ENCODE peak calls at places on chromosomes 7 and 10, in six cellular contexts. One of them, this sample, is unnamed.
A peak's percentile ranks its signal among the peaks of the same experiment; 100 is the strongest.

GRCh38 chr10:71029411-71029881 is 141.1 kb upstream of the PCBD1 start:
- DNase-seq in cardiac fibroblast: no peak
- DNase-seq in heart right ventricle: peak; percentile 31
- DNase-seq in fibroblast of lung: no peak
- DNase-seq in A549: no peak
- DNase-seq in CD8-positive, alpha-beta T cell: no peak
- DNase-seq in this sample: no peak

GRCh38 chr10:101773923-101774588 is 1.9 kb downstream of the FGF8 start:
- DNase-seq in heart right ventricle: no peak
- DNase-seq in CD8-positive, alpha-beta T cell: no peak
- DNase-seq in cardiac fibroblast: no peak
- DNase-seq in fibroblast of lung: no peak
- DNase-seq in A549: no peak
- DNase-seq in this sample: peak; percentile 60

GRCh38 chr10:47357911-47358310 is 9.7 kb downstream of the RBP3 start:
- DNase-seq in A549: no peak
- DNase-seq in cardiac fibroblast: no peak
- DNase-seq in heart right ventricle: no peak
- DNase-seq in CD8-positive, alpha-beta T cell: no peak
- DNase-seq in fibroblast of lung: no peak
- DNase-seq in this sample: no peak

GRCh38 chr7:142908921-142909870 is 23.7 kb upstream of the TRPV6 start:
- DNase-seq in cardiac fibroblast: no peak
- DNase-seq in CD8-positive, alpha-beta T cell: no peak
- DNase-seq in fibroblast of lung: no peak
- DNase-seq in heart right ventricle: no peak
- DNase-seq in A549: peak; percentile 70
- DNase-seq in this sample: peak; percentile 59

GRCh38 chr10:5297466-5297865 is 67.3 kb upstream of the UCN3 start:
- DNase-seq in A549: no peak
- DNase-seq in fibroblast of lung: peak; percentile 47
- DNase-seq in cardiac fibroblast: peak; percentile 80
- DNase-seq in heart right ventricle: no peak
- DNase-seq in CD8-positive, alpha-beta T cell: no peak
- DNase-seq in this sample: no peak

GRCh38 chr10:71396084-71396713 is 521 bp upstream of the CDH23 start:
- DNase-seq in heart right ventricle: peak; percentile 66
- DNase-seq in A549: peak; percentile 75
- DNase-seq in CD8-positive, alpha-beta T cell: no peak
- DNase-seq in cardiac fibroblast: peak; percentile 19
- DNase-seq in fibroblast of lung: peak; percentile 6
- DNase-seq in this sample: peak; percentile 90

GRCh38 chr7:37410305-37411209 is 38.1 kb downstream of the ELMO1 start:
- DNase-seq in CD8-positive, alpha-beta T cell: no peak
- DNase-seq in heart right ventricle: no peak
- DNase-seq in fibroblast of lung: no peak
- DNase-seq in cardiac fibroblast: no peak
- DNase-seq in A549: no peak
- DNase-seq in this sample: no peak

GRCh38 chr7:151632750-151633515 is 113.2 kb upstream of the RHEB start:
- DNase-seq in heart right ventricle: peak; percentile 61
- DNase-seq in fibroblast of lung: peak; percentile 35
- DNase-seq in cardiac fibroblast: peak; percentile 62
- DNase-seq in A549: no peak
- DNase-seq in CD8-positive, alpha-beta T cell: peak; percentile 27
- DNase-seq in this sample: peak; percentile 81

GRCh38 chr10:132742167-132742836 is 43.6 kb downstream of the NKX6-2 start:
- DNase-seq in CD8-positive, alpha-beta T cell: no peak
- DNase-seq in heart right ventricle: no peak
- DNase-seq in fibroblast of lung: no peak
- DNase-seq in cardiac fibroblast: no peak
- DNase-seq in A549: no peak
- DNase-seq in this sample: no peak

GRCh38 chr10:13518076-13518692 is 10.6 kb downstream of the BEND7 start:
- DNase-seq in A549: no peak
- DNase-seq in cardiac fibroblast: peak; percentile 37
- DNase-seq in fibroblast of lung: peak; percentile 27
- DNase-seq in heart right ventricle: no peak
- DNase-seq in CD8-positive, alpha-beta T cell: no peak
- DNase-seq in this sample: peak; percentile 84

GRCh38 chr7:157951300-157952049 is 614.7 kb downstream of the DNAJB6 start:
- DNase-seq in A549: no peak
- DNase-seq in cardiac fibroblast: no peak
- DNase-seq in heart right ventricle: no peak
- DNase-seq in CD8-positive, alpha-beta T cell: no peak
- DNase-seq in fibroblast of lung: no peak
- DNase-seq in this sample: peak; percentile 17

GRCh38 chr7:117381357-117381756 is 45.9 kb downstream of the ASZ1 start:
- DNase-seq in cardiac fibroblast: no peak
- DNase-seq in fibroblast of lung: no peak
- DNase-seq in heart right ventricle: no peak
- DNase-seq in A549: no peak
- DNase-seq in CD8-positive, alpha-beta T cell: no peak
- DNase-seq in this sample: no peak

GRCh38 chr7:117372073-117372472 is 49.2 kb upstream of the WNT2 start:
- DNase-seq in CD8-positive, alpha-beta T cell: no peak
- DNase-seq in fibroblast of lung: no peak
- DNase-seq in A549: no peak
- DNase-seq in heart right ventricle: no peak
- DNase-seq in cardiac fibroblast: no peak
- DNase-seq in this sample: no peak

DNA sequence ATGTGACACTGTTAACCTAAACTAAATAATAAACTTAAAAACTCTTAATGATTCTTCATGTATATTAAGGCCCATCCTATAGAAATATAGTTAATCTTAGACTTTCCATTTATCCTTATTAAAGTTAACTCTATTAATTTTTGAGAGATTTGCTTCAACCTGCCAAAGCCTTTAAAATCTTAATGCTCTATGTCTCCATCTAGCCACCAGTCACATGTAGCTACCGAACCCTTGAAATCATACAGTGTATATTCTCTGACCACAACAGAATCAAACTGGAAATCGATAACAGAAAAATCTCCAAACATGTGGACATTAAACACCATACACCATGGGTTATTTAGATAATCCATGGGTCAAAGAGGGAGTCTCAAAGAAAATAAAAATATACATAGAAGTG is 51.9 kb downstream of the ASZ1 start:
- DNase-seq in CD8-positive, alpha-beta T cell: no peak
- DNase-seq in fibroblast of lung: peak; percentile 23
- DNase-seq in heart right ventricle: no peak
- DNase-seq in A549: no peak
- DNase-seq in cardiac fibroblast: peak; percentile 8
- DNase-seq in this sample: no peak
- H3K4me3 ChIP-seq in CD8-positive, alpha-beta T cell: no peak overlapping the region
- H3K4me3 ChIP-seq in fibroblast of lung: no peak overlapping the region
- H3K4me3 ChIP-seq in heart right ventricle: no peak overlapping the region
- H3K4me3 ChIP-seq in A549: no peak overlapping the region
- H3K4me3 ChIP-seq in cardiac fibroblast: no peak overlapping the region
- H3K4me3 ChIP-seq in this sample: no peak overlapping the region

GRCh38 chr7:266851-267840 is 22.8 kb upstream of the FOXL3 start:
- DNase-seq in fibroblast of lung: no peak
- DNase-seq in cardiac fibroblast: no peak
- DNase-seq in heart right ventricle: no peak
- DNase-seq in A549: no peak
- DNase-seq in CD8-positive, alpha-beta T cell: no peak
- DNase-seq in this sample: peak; percentile 80
- TF ChIP-seq CTCF in fibroblast of lung: peak; percentile 40
- TF ChIP-seq CTCF in cardiac fibroblast: peak; percentile 9
- TF ChIP-seq CTCF in heart right ventricle: peak; percentile 55
- TF ChIP-seq CTCF in A549: no peak
- TF ChIP-seq CTCF in CD8-positive, alpha-beta T cell: no peak
- TF ChIP-seq CTCF in this sample: peak; percentile 50

GRCh38 chr10:125692932-125693847 is 10.2 kb upstream of the TEX36 start:
- DNase-seq in heart right ventricle: no peak
- DNase-seq in cardiac fibroblast: no peak
- DNase-seq in fibroblast of lung: no peak
- DNase-seq in CD8-positive, alpha-beta T cell: no peak
- DNase-seq in A549: no peak
- DNase-seq in this sample: no peak
- H3K4me3 ChIP-seq in heart right ventricle: no peak overlapping the region
- H3K4me3 ChIP-seq in cardiac fibroblast: no peak overlapping the region
- H3K4me3 ChIP-seq in fibroblast of lung: no peak overlapping the region
- H3K4me3 ChIP-seq in CD8-positive, alpha-beta T cell: no peak overlapping the region
- H3K4me3 ChIP-seq in A549: no peak overlapping the region
- H3K4me3 ChIP-seq in this sample: no peak overlapping the region

GRCh38 chr10:3259499-3259898 is 86.9 kb upstream of the PITRM1 start:
- DNase-seq in A549: no peak
- DNase-seq in fibroblast of lung: no peak
- DNase-seq in heart right ventricle: no peak
- DNase-seq in CD8-positive, alpha-beta T cell: no peak
- DNase-seq in cardiac fibroblast: no peak
- DNase-seq in this sample: no peak
- TF ChIP-seq CTCF in A549: no peak
- TF ChIP-seq CTCF in fibroblast of lung: no peak
- TF ChIP-seq CTCF in heart right ventricle: no peak
- TF ChIP-seq CTCF in CD8-positive, alpha-beta T cell: no peak
- TF ChIP-seq CTCF in cardiac fibroblast: no peak
- TF ChIP-seq CTCF in this sample: no peak

GRCh38 chr7:21603972-21604749 is 61.3 kb downstream of the DNAH11 start:
- DNase-seq in A549: no peak
- DNase-seq in cardiac fibroblast: no peak
- DNase-seq in heart right ventricle: no peak
- DNase-seq in CD8-positive, alpha-beta T cell: no peak
- DNase-seq in fibroblast of lung: no peak
- DNase-seq in this sample: no peak
- H3K4me3 ChIP-seq in A549: no peak overlapping the region
- H3K4me3 ChIP-seq in cardiac fibroblast: no peak overlapping the region
- H3K4me3 ChIP-seq in heart right ventricle: no peak overlapping the region
- H3K4me3 ChIP-seq in CD8-positive, alpha-beta T cell: no peak overlapping the region
- H3K4me3 ChIP-seq in fibroblast of lung: no peak overlapping the region
- H3K4me3 ChIP-seq in this sample: no peak overlapping the region

GRCh38 chr10:2994562-2994961 is 72.8 kb upstream of the PFKP start:
- DNase-seq in A549: no peak
- DNase-seq in fibroblast of lung: no peak
- DNase-seq in cardiac fibroblast: no peak
- DNase-seq in CD8-positive, alpha-beta T cell: no peak
- DNase-seq in heart right ventricle: no peak
- DNase-seq in this sample: no peak

GRCh38 chr10:2993636-2994035 is 73.7 kb upstream of the PFKP start:
- DNase-seq in CD8-positive, alpha-beta T cell: no peak
- DNase-seq in A549: no peak
- DNase-seq in fibroblast of lung: no peak
- DNase-seq in cardiac fibroblast: no peak
- DNase-seq in heart right ventricle: no peak
- DNase-seq in this sample: no peak

GRCh38 chr10:2989292-2989947 is 77.9 kb upstream of the PFKP start:
- DNase-seq in cardiac fibroblast: no peak
- DNase-seq in A549: no peak
- DNase-seq in fibroblast of lung: no peak
- DNase-seq in heart right ventricle: no peak
- DNase-seq in CD8-positive, alpha-beta T cell: no peak
- DNase-seq in this sample: peak; percentile 17

GRCh38 chr10:2990764-2991163 is 76.6 kb upstream of the PFKP start:
- DNase-seq in CD8-positive, alpha-beta T cell: no peak
- DNase-seq in fibroblast of lung: no peak
- DNase-seq in cardiac fibroblast: no peak
- DNase-seq in A549: no peak
- DNase-seq in heart right ventricle: no peak
- DNase-seq in this sample: peak; percentile 13

GRCh38 chr10:2992401-2993198 is 74.7 kb upstream of the PFKP start:
- DNase-seq in A549: no peak
- DNase-seq in heart right ventricle: no peak
- DNase-seq in cardiac fibroblast: no peak
- DNase-seq in CD8-positive, alpha-beta T cell: no peak
- DNase-seq in fibroblast of lung: no peak
- DNase-seq in this sample: no peak
- TF ChIP-seq CTCF in A549: peak; percentile 37
- TF ChIP-seq CTCF in heart right ventricle: no peak
- TF ChIP-seq CTCF in cardiac fibroblast: peak; percentile 23
- TF ChIP-seq CTCF in CD8-positive, alpha-beta T cell: no peak
- TF ChIP-seq CTCF in fibroblast of lung: peak; percentile 32
- TF ChIP-seq CTCF in this sample: peak; percentile 64

GRCh38 chr10:22554481-22555182 is 159.7 kb downstream of the PIP4K2A start:
- DNase-seq in fibroblast of lung: peak; percentile 93
- DNase-seq in cardiac fibroblast: peak; percentile 86
- DNase-seq in heart right ventricle: peak; percentile 65
- DNase-seq in A549: no peak
- DNase-seq in CD8-positive, alpha-beta T cell: no peak
- DNase-seq in this sample: no peak
- H3K4me3 ChIP-seq in fibroblast of lung: peak overlapping the region; percentile 38
- H3K4me3 ChIP-seq in cardiac fibroblast: no peak overlapping the region
- H3K4me3 ChIP-seq in heart right ventricle: peak overlapping the region; percentile 41
- H3K4me3 ChIP-seq in A549: no peak overlapping the region
- H3K4me3 ChIP-seq in CD8-positive, alpha-beta T cell: no peak overlapping the region
- H3K4me3 ChIP-seq in this sample: no peak overlapping the region

GRCh38 chr10:88318803-88319202 is 264.3 kb downstream of the RNLS start:
- DNase-seq in cardiac fibroblast: no peak
- DNase-seq in A549: peak; percentile 6
- DNase-seq in fibroblast of lung: peak; percentile 2
- DNase-seq in CD8-positive, alpha-beta T cell: no peak
- DNase-seq in heart right ventricle: no peak
- DNase-seq in this sample: peak; percentile 68
- TF ChIP-seq CTCF in cardiac fibroblast: peak; percentile 47
- TF ChIP-seq CTCF in A549: no peak
- TF ChIP-seq CTCF in fibroblast of lung: peak; percentile 27
- TF ChIP-seq CTCF in CD8-positive, alpha-beta T cell: no peak
- TF ChIP-seq CTCF in heart right ventricle: peak; percentile 25
- TF ChIP-seq CTCF in this sample: peak; percentile 74

GRCh38 chr7:45642044-45642443 is 67.9 kb downstream of the ADCY1 start:
- DNase-seq in heart right ventricle: no peak
- DNase-seq in cardiac fibroblast: no peak
- DNase-seq in CD8-positive, alpha-beta T cell: no peak
- DNase-seq in fibroblast of lung: no peak
- DNase-seq in A549: no peak
- DNase-seq in this sample: peak; percentile 77
- H3K4me3 ChIP-seq in heart right ventricle: no peak overlapping the region
- H3K4me3 ChIP-seq in cardiac fibroblast: no peak overlapping the region
- H3K4me3 ChIP-seq in CD8-positive, alpha-beta T cell: no peak overlapping the region
- H3K4me3 ChIP-seq in fibroblast of lung: no peak overlapping the region
- H3K4me3 ChIP-seq in A549: no peak overlapping the region
- H3K4me3 ChIP-seq in this sample: no peak overlapping the region

GRCh38 chr10:99977916-99978315 is 31.8 kb downstream of the DNMBP start:
- DNase-seq in cardiac fibroblast: no peak
- DNase-seq in A549: no peak
- DNase-seq in CD8-positive, alpha-beta T cell: no peak
- DNase-seq in heart right ventricle: no peak
- DNase-seq in fibroblast of lung: no peak
- DNase-seq in this sample: peak; percentile 78

GRCh38 chr10:99976886-99977391 is 32.8 kb downstream of the DNMBP start:
- DNase-seq in fibroblast of lung: peak; percentile 98
- DNase-seq in heart right ventricle: no peak
- DNase-seq in CD8-positive, alpha-beta T cell: no peak
- DNase-seq in A549: peak; percentile 55
- DNase-seq in cardiac fibroblast: peak; percentile 84
- DNase-seq in this sample: no peak

GRCh38 chr10:99975942-99976809 is 33.6 kb downstream of the DNMBP start:
- DNase-seq in CD8-positive, alpha-beta T cell: no peak
- DNase-seq in A549: no peak
- DNase-seq in cardiac fibroblast: peak; percentile 90
- DNase-seq in fibroblast of lung: peak; percentile 97
- DNase-seq in heart right ventricle: no peak
- DNase-seq in this sample: no peak

GRCh38 chr10:99975106-99975829 is 34.5 kb downstream of the DNMBP start:
- DNase-seq in heart right ventricle: no peak
- DNase-seq in cardiac fibroblast: no peak
- DNase-seq in CD8-positive, alpha-beta T cell: no peak
- DNase-seq in A549: no peak
- DNase-seq in fibroblast of lung: no peak
- DNase-seq in this sample: no peak

DNA sequence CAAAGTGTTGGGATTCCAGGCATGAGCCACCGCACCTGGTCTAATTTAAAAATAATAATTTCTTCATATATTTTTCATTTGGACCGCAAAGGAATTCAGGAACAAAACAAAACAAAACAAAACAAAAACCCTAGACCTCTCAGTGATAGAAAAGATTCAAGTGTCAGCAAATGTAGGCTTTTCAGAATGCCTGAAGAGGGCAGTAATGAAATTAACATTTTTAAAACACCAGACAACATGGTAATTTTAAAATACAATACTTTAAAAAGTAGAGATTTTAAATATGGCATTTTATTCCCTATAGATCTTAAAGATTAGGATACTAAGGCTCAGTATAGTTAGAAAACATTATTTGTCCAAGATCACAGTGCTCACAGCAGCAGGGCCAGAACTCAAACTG is 36.6 kb downstream of the DNMBP start:
- DNase-seq in A549: no peak
- DNase-seq in cardiac fibroblast: peak; percentile 31
- DNase-seq in fibroblast of lung: peak; percentile 49
- DNase-seq in heart right ventricle: no peak
- DNase-seq in CD8-positive, alpha-beta T cell: no peak
- DNase-seq in this sample: no peak
- TF ChIP-seq CTCF in A549: peak; percentile 51
- TF ChIP-seq CTCF in cardiac fibroblast: peak; percentile 43
- TF ChIP-seq CTCF in fibroblast of lung: peak; percentile 47
- TF ChIP-seq CTCF in heart right ventricle: peak; percentile 54
- TF ChIP-seq CTCF in CD8-positive, alpha-beta T cell: no peak
- TF ChIP-seq CTCF in this sample: peak; percentile 60